ENCODE peak calls at places on chromosomes 3 and 15, in nine cellular contexts. One of them, this sample, is unnamed.

GRCh38 chr3:190319660-190320059 is 2.6 kb downstream of the CLDN1 start:
- DNase-seq in heart right ventricle: no peak
- DNase-seq in transverse colon: no peak
- DNase-seq in tibial artery: no peak
- DNase-seq in tibial nerve: no peak
- DNase-seq in astrocyte: no peak
- DNase-seq in GM23248: no peak
- DNase-seq in HCT116: no peak
- DNase-seq in neural progenitor cell: no peak
- DNase-seq in this sample: peak; percentile 84

GRCh38 chr15:55282284-55282833 is 7.3 kb downstream of the RAB27A start:
- DNase-seq in heart right ventricle: no peak
- DNase-seq in transverse colon: no peak
- DNase-seq in tibial artery: no peak
- DNase-seq in tibial nerve: no peak
- DNase-seq in astrocyte: peak; percentile 90
- DNase-seq in GM23248: peak; percentile 82
- DNase-seq in HCT116: no peak
- DNase-seq in neural progenitor cell: no peak
- DNase-seq in this sample: no peak

GRCh38 chr15:88178631-88179030 is 77.9 kb downstream of the NTRK3 start:
- DNase-seq in heart right ventricle: no peak
- DNase-seq in transverse colon: no peak
- DNase-seq in tibial artery: no peak
- DNase-seq in tibial nerve: no peak
- DNase-seq in astrocyte: no peak
- DNase-seq in GM23248: no peak
- DNase-seq in HCT116: no peak
- DNase-seq in neural progenitor cell: no peak
- DNase-seq in this sample: no peak

GRCh38 chr3:63343674-63344073 is 65.6 kb downstream of the SYNPR start:
- DNase-seq in heart right ventricle: peak; percentile 73
- DNase-seq in transverse colon: peak; percentile 83
- DNase-seq in tibial artery: peak; percentile 67
- DNase-seq in tibial nerve: peak; percentile 15
- DNase-seq in astrocyte: peak; percentile 99
- DNase-seq in GM23248: peak; percentile 95
- DNase-seq in HCT116: peak; percentile 18
- DNase-seq in neural progenitor cell: peak; percentile 54
- DNase-seq in this sample: peak; percentile 81

GRCh38 chr15:40493089-40493840 is 22.5 kb downstream of the CHST14 start:
- DNase-seq in heart right ventricle: no peak
- DNase-seq in transverse colon: no peak
- DNase-seq in tibial artery: no peak
- DNase-seq in tibial nerve: no peak
- DNase-seq in astrocyte: peak; percentile 49
- DNase-seq in GM23248: peak; percentile 20
- DNase-seq in HCT116: no peak
- DNase-seq in neural progenitor cell: no peak
- DNase-seq in this sample: no peak

GRCh38 chr3:184378650-184379374 is 805 bp upstream of the THPO start:
- DNase-seq in heart right ventricle: no peak
- DNase-seq in transverse colon: no peak
- DNase-seq in tibial artery: peak; percentile 57
- DNase-seq in tibial nerve: no peak
- DNase-seq in astrocyte: no peak
- DNase-seq in GM23248: no peak
- DNase-seq in HCT116: no peak
- DNase-seq in neural progenitor cell: no peak
- DNase-seq in this sample: no peak

GRCh38 chr3:51275096-51275805 is 109.8 kb upstream of the MANF start:
- DNase-seq in heart right ventricle: no peak
- DNase-seq in transverse colon: no peak
- DNase-seq in tibial artery: no peak
- DNase-seq in tibial nerve: no peak
- DNase-seq in astrocyte: no peak
- DNase-seq in GM23248: no peak
- DNase-seq in HCT116: no peak
- DNase-seq in neural progenitor cell: no peak
- DNase-seq in this sample: no peak

GRCh38 chr3:142566096-142566495 is 12.4 kb downstream of the ATR start:
- DNase-seq in heart right ventricle: no peak
- DNase-seq in transverse colon: no peak
- DNase-seq in tibial artery: no peak
- DNase-seq in tibial nerve: no peak
- DNase-seq in astrocyte: no peak
- DNase-seq in GM23248: no peak
- DNase-seq in HCT116: no peak
- DNase-seq in neural progenitor cell: no peak
- DNase-seq in this sample: no peak

GRCh38 chr15:73741401-73741836 is 11.7 kb downstream of the INSYN1 start:
- DNase-seq in heart right ventricle: no peak
- DNase-seq in transverse colon: no peak
- DNase-seq in tibial artery: no peak
- DNase-seq in tibial nerve: no peak
- DNase-seq in astrocyte: no peak
- DNase-seq in GM23248: peak; percentile 46
- DNase-seq in HCT116: no peak
- DNase-seq in neural progenitor cell: no peak
- DNase-seq in this sample: no peak

GRCh38 chr3:97810779-97811390 is 10.9 kb upstream of the CRYBG3 start:
- DNase-seq in heart right ventricle: no peak
- DNase-seq in transverse colon: no peak
- DNase-seq in tibial artery: no peak
- DNase-seq in tibial nerve: no peak
- DNase-seq in astrocyte: no peak
- DNase-seq in GM23248: peak; percentile 67
- DNase-seq in HCT116: no peak
- DNase-seq in neural progenitor cell: no peak
- DNase-seq in this sample: no peak

GRCh38 chr3:188053710-188054379 is 100.1 kb upstream of the LPP start:
- DNase-seq in heart right ventricle: no peak
- DNase-seq in transverse colon: no peak
- DNase-seq in tibial artery: no peak
- DNase-seq in tibial nerve: no peak
- DNase-seq in astrocyte: no peak
- DNase-seq in GM23248: no peak
- DNase-seq in HCT116: no peak
- DNase-seq in neural progenitor cell: no peak
- DNase-seq in this sample: no peak
- H3K27ac ChIP-seq in heart right ventricle: no peak overlapping the region
- H3K27ac ChIP-seq in transverse colon: peak overlapping the region; percentile 85
- H3K27ac ChIP-seq in tibial artery: peak overlapping the region; percentile 94
- H3K27ac ChIP-seq in tibial nerve: peak overlapping the region; percentile 90
- H3K27ac ChIP-seq in astrocyte: no peak overlapping the region
- H3K27ac ChIP-seq in GM23248: no peak overlapping the region
- H3K27ac ChIP-seq in HCT116: no peak overlapping the region
- H3K27ac ChIP-seq in neural progenitor cell: no peak overlapping the region
- H3K27ac ChIP-seq in this sample: no peak overlapping the region

GRCh38 chr3:47910233-47910632 is 106.0 kb downstream of the MAP4 start:
- DNase-seq in heart right ventricle: no peak
- DNase-seq in transverse colon: no peak
- DNase-seq in tibial artery: no peak
- DNase-seq in tibial nerve: no peak
- DNase-seq in astrocyte: no peak
- DNase-seq in GM23248: no peak
- DNase-seq in HCT116: no peak
- DNase-seq in neural progenitor cell: no peak
- DNase-seq in this sample: no peak
- H3K36me3 ChIP-seq in heart right ventricle: no peaks in the 10 kb centered on the region
- H3K36me3 ChIP-seq in transverse colon: no peaks in the 10 kb centered on the region
- H3K36me3 ChIP-seq in tibial artery: peaks cover 27% of the 10 kb centered on the region
- H3K36me3 ChIP-seq in tibial nerve: peaks cover 9% of the 10 kb centered on the region
- H3K36me3 ChIP-seq in astrocyte: peaks cover 24% of the 10 kb centered on the region
- H3K36me3 ChIP-seq in GM23248: peaks cover 46% of the 10 kb centered on the region
- H3K36me3 ChIP-seq in HCT116: peaks cover 3% of the 10 kb centered on the region
- H3K36me3 ChIP-seq in neural progenitor cell: no peaks in the 10 kb centered on the region
- H3K36me3 ChIP-seq in this sample: peaks cover 63% of the 10 kb centered on the region

GRCh38 chr15:56808160-56808559 is 74.9 kb upstream of the ZNF280D start:
- DNase-seq in heart right ventricle: no peak
- DNase-seq in transverse colon: no peak
- DNase-seq in tibial artery: no peak
- DNase-seq in tibial nerve: no peak
- DNase-seq in astrocyte: no peak
- DNase-seq in GM23248: no peak
- DNase-seq in HCT116: no peak
- DNase-seq in neural progenitor cell: no peak
- DNase-seq in this sample: no peak

GRCh38 chr15:56814429-56814828 is 81.1 kb upstream of the ZNF280D start:
- DNase-seq in heart right ventricle: no peak
- DNase-seq in transverse colon: no peak
- DNase-seq in tibial artery: no peak
- DNase-seq in tibial nerve: no peak
- DNase-seq in astrocyte: no peak
- DNase-seq in GM23248: no peak
- DNase-seq in HCT116: no peak
- DNase-seq in neural progenitor cell: no peak
- DNase-seq in this sample: no peak

GRCh38 chr15:56813995-56814394 is 80.7 kb upstream of the ZNF280D start:
- DNase-seq in heart right ventricle: no peak
- DNase-seq in transverse colon: no peak
- DNase-seq in tibial artery: no peak
- DNase-seq in tibial nerve: no peak
- DNase-seq in astrocyte: no peak
- DNase-seq in GM23248: peak; percentile 74
- DNase-seq in HCT116: no peak
- DNase-seq in neural progenitor cell: no peak
- DNase-seq in this sample: no peak

GRCh38 chr15:56812255-56812654 is 78.9 kb upstream of the ZNF280D start:
- DNase-seq in heart right ventricle: no peak
- DNase-seq in transverse colon: no peak
- DNase-seq in tibial artery: no peak
- DNase-seq in tibial nerve: no peak
- DNase-seq in astrocyte: no peak
- DNase-seq in GM23248: no peak
- DNase-seq in HCT116: no peak
- DNase-seq in neural progenitor cell: peak; percentile 11
- DNase-seq in this sample: no peak

GRCh38 chr15:56811586-56811985 is 78.3 kb upstream of the ZNF280D start:
- DNase-seq in heart right ventricle: no peak
- DNase-seq in transverse colon: no peak
- DNase-seq in tibial artery: no peak
- DNase-seq in tibial nerve: no peak
- DNase-seq in astrocyte: no peak
- DNase-seq in GM23248: no peak
- DNase-seq in HCT116: no peak
- DNase-seq in neural progenitor cell: no peak
- DNase-seq in this sample: no peak
- H3K27ac ChIP-seq in heart right ventricle: no peak overlapping the region
- H3K27ac ChIP-seq in transverse colon: no peak overlapping the region
- H3K27ac ChIP-seq in tibial artery: peak overlapping the region; percentile 23
- H3K27ac ChIP-seq in tibial nerve: no peak overlapping the region
- H3K27ac ChIP-seq in astrocyte: no peak overlapping the region
- H3K27ac ChIP-seq in GM23248: no peak overlapping the region
- H3K27ac ChIP-seq in HCT116: no peak overlapping the region
- H3K27ac ChIP-seq in neural progenitor cell: no peak overlapping the region
- H3K27ac ChIP-seq in this sample: no peak overlapping the region

DNA sequence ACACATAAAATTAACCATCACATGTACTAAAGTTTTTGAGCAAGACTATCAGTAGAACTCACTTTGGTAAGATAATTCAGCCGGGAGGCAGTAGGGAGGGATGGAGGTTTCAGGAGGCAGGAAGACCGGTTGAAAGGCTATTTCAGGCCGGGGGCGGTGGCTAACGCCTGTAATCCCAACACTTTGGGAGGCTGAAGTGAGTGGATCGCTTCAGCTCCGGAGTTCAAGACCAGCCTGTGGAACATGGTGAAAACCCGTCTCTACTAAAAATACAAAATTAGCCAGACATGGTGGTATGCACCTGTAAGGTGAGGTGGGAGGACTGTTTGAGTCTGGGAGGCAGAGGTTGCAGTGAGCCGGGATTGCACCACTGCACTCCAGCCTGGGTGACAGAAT is 44.1 kb downstream of the SH3BP5 start:
- DNase-seq in heart right ventricle: no peak
- DNase-seq in transverse colon: no peak
- DNase-seq in tibial artery: peak; percentile 50
- DNase-seq in tibial nerve: no peak
- DNase-seq in astrocyte: no peak
- DNase-seq in GM23248: no peak
- DNase-seq in HCT116: no peak
- DNase-seq in neural progenitor cell: no peak
- DNase-seq in this sample: no peak
- H3K36me3 ChIP-seq in heart right ventricle: no peaks in the 10 kb centered on the region
- H3K36me3 ChIP-seq in transverse colon: no peaks in the 10 kb centered on the region
- H3K36me3 ChIP-seq in tibial artery: no peaks in the 10 kb centered on the region
- H3K36me3 ChIP-seq in tibial nerve: no peaks in the 10 kb centered on the region
- H3K36me3 ChIP-seq in astrocyte: no peaks in the 10 kb centered on the region
- H3K36me3 ChIP-seq in GM23248: peaks cover 7% of the 10 kb centered on the region
- H3K36me3 ChIP-seq in HCT116: no peaks in the 10 kb centered on the region
- H3K36me3 ChIP-seq in neural progenitor cell: no peaks in the 10 kb centered on the region
- H3K36me3 ChIP-seq in this sample: no peaks in the 10 kb centered on the region

GRCh38 chr3:105495021-105495420 is 128.3 kb downstream of the ALCAM start:
- DNase-seq in heart right ventricle: no peak
- DNase-seq in transverse colon: no peak
- DNase-seq in tibial artery: no peak
- DNase-seq in tibial nerve: no peak
- DNase-seq in astrocyte: peak; percentile 78
- DNase-seq in GM23248: peak; percentile 48
- DNase-seq in HCT116: no peak
- DNase-seq in neural progenitor cell: no peak
- DNase-seq in this sample: no peak

GRCh38 chr3:105493305-105493892 is 126.7 kb downstream of the ALCAM start:
- DNase-seq in heart right ventricle: no peak
- DNase-seq in transverse colon: no peak
- DNase-seq in tibial artery: no peak
- DNase-seq in tibial nerve: no peak
- DNase-seq in astrocyte: no peak
- DNase-seq in GM23248: no peak
- DNase-seq in HCT116: no peak
- DNase-seq in neural progenitor cell: no peak
- DNase-seq in this sample: no peak

DNA sequence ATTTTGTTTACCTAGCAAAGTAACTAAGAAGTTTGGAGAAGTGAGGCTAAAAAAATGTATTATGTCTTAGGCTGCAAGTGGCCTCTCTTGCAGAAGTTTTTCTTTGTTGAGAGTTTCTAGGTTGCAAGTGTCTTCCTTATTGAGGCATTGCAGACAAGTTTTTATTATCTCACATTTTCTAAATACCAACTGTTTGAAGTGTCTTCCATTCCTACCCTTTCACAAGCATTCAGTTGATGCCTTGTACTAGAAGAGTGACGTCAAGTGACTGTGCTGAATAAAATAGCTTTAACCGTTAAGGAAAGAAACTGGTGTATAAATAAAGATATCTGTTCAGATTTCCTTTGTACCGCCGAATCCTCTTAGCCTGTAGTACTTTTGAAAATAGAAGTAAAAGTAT is 123.3 kb downstream of the ALCAM start:
- DNase-seq in heart right ventricle: no peak
- DNase-seq in transverse colon: no peak
- DNase-seq in tibial artery: no peak
- DNase-seq in tibial nerve: no peak
- DNase-seq in astrocyte: peak; percentile 58
- DNase-seq in GM23248: no peak
- DNase-seq in HCT116: no peak
- DNase-seq in neural progenitor cell: no peak
- DNase-seq in this sample: no peak
- H3K27ac ChIP-seq in heart right ventricle: no peak overlapping the region
- H3K27ac ChIP-seq in transverse colon: no peak overlapping the region
- H3K27ac ChIP-seq in tibial artery: no peak overlapping the region
- H3K27ac ChIP-seq in tibial nerve: no peak overlapping the region
- H3K27ac ChIP-seq in astrocyte: no peak overlapping the region
- H3K27ac ChIP-seq in GM23248: no peak overlapping the region
- H3K27ac ChIP-seq in HCT116: no peak overlapping the region
- H3K27ac ChIP-seq in neural progenitor cell: no peak overlapping the region
- H3K27ac ChIP-seq in this sample: no peak overlapping the region

GRCh38 chr3:178699810-178700209 is 163.6 kb downstream of the KCNMB2 start:
- DNase-seq in heart right ventricle: peak; percentile 38
- DNase-seq in transverse colon: no peak
- DNase-seq in tibial artery: no peak
- DNase-seq in tibial nerve: no peak
- DNase-seq in astrocyte: peak; percentile 0
- DNase-seq in GM23248: no peak
- DNase-seq in HCT116: no peak
- DNase-seq in neural progenitor cell: no peak
- DNase-seq in this sample: no peak
- H3K36me3 ChIP-seq in heart right ventricle: no peaks in the 10 kb centered on the region
- H3K36me3 ChIP-seq in transverse colon: no peaks in the 10 kb centered on the region
- H3K36me3 ChIP-seq in tibial artery: no peaks in the 10 kb centered on the region
- H3K36me3 ChIP-seq in tibial nerve: no peaks in the 10 kb centered on the region
- H3K36me3 ChIP-seq in astrocyte: no peaks in the 10 kb centered on the region
- H3K36me3 ChIP-seq in GM23248: no peaks in the 10 kb centered on the region
- H3K36me3 ChIP-seq in HCT116: no peaks in the 10 kb centered on the region
- H3K36me3 ChIP-seq in neural progenitor cell: no peaks in the 10 kb centered on the region
- H3K36me3 ChIP-seq in this sample: no peaks in the 10 kb centered on the region

This sample was measured in RWPE2.